ENCODE peak calls at places on chromosomes 7 and 10, in four cellular contexts. X is testis, Y is NCI-H82, T is NCI-H524. Q is an unnamed sample.

GRCh38 chr7:37987732-37988131 is 67.3 kb downstream of the EPDR1 start:
- DNase-seq in X (no peak), Y (no peak), T (no peak), Q (no peak)

GRCh38 chr10:116038259-116038658 is 234.7 kb downstream of the GFRA1 start:
- DNase-seq in Y (no peak), T (no peak), X (no peak), Q (no peak)

GRCh38 chr7:100685049-100685605 is 8.9 kb downstream of the GIGYF1 start:
- DNase-seq in T (no peak), Y (no peak), X (no peak), Q (no peak)

GRCh38 chr10:76830218-76830617 is 807.4 kb downstream of the KCNMA1 start:
- DNase-seq in Y (no peak), T (no peak), X (no peak), Q (no peak)

GRCh38 chr7:151631968-151632749 is 112.5 kb upstream of the RHEB start:
- DNase-seq in Y (peak; percentile 63), T (peak; percentile 39), X (peak; percentile 80), Q (no peak)

GRCh38 chr7:29588900-29589696 is 25.5 kb downstream of the PRR15 start:
- DNase-seq in Y (peak; percentile 93), X (peak; percentile 64), T (no peak), Q (no peak)

GRCh38 chr7:139915301-139915863 is 86.3 kb downstream of the TBXAS1 start:
- DNase-seq in X (no peak), T (no peak), Y (no peak), Q (no peak)

GRCh38 chr7:154579711-154580110 is 423.2 kb downstream of the PAXIP1 start:
- DNase-seq in Y (no peak), X (no peak), T (no peak), Q (no peak)

GRCh38 chr10:18294633-18295032 is 154.4 kb downstream of the CACNB2 start:
- DNase-seq in Y (peak; percentile 31), T (no peak), X (no peak), Q (no peak)

GRCh38 chr7:2512179-2512644 is 7.4 kb upstream of the LFNG start:
- DNase-seq in T (no peak), X (peak; percentile 44), Y (peak; percentile 60), Q (no peak)

GRCh38 chr10:71606721-71607430 is 112.7 kb downstream of the C10orf105 start:
- DNase-seq in X (no peak), Y (peak; percentile 49), T (peak; percentile 7), Q (no peak)

GRCh38 chr10:74593470-74593869 is 232.9 kb upstream of the KAT6B start:
- DNase-seq in T (no peak), Y (no peak), X (no peak), Q (no peak)

GRCh38 chr7:42471573-42472174 is 234.7 kb upstream of the GLI3 start:
- DNase-seq in Y (no peak), T (no peak), X (no peak), Q (no peak)

GRCh38 chr7:44536090-44536489 is 5.0 kb downstream of the NPC1L1 start:
- DNase-seq in Y (no peak), T (no peak), X (no peak), Q (no peak)

GRCh38 chr7:82087099-82087498 is 317.3 kb upstream of the HGF start:
- DNase-seq in T (no peak), X (no peak), Y (no peak), Q (no peak)

GRCh38 chr10:117804470-117805011 is 242.2 kb downstream of the RAB11FIP2 start:
- DNase-seq in T (peak; percentile 17), Y (peak; percentile 13), X (no peak), Q (no peak)

GRCh38 chr10:18400911-18401260 is 250.5 kb downstream of the NSUN6 start:
- DNase-seq in T (no peak), Y (peak; percentile 75), X (no peak), Q (no peak)

GRCh38 chr7:157764946-157765537 is 428.2 kb downstream of the DNAJB6 start:
- DNase-seq in T (no peak), Y (no peak), X (no peak), Q (no peak)

GRCh38 chr7:132383962-132384361 is 192.3 kb downstream of the PLXNA4 start:
- DNase-seq in T (no peak), X (no peak), Y (no peak), Q (no peak)

GRCh38 chr7:80729586-80730320 is 91.3 kb downstream of the CD36 start:
- DNase-seq in T (no peak), Y (no peak), X (peak; percentile 38), Q (no peak)

GRCh38 chr7:16484453-16485158 is 19.1 kb upstream of the SOSTDC1 start:
- DNase-seq in X (no peak), T (no peak), Y (peak; percentile 42), Q (peak; percentile 40)

GRCh38 chr7:118312051-118312450 is 87.5 kb downstream of the ANKRD7 start:
- DNase-seq in Y (no peak), X (no peak), T (no peak), Q (no peak)

GRCh38 chr7:33446551-33446950 is 317.2 kb downstream of the BBS9 start:
- DNase-seq in T (no peak), Y (no peak), X (no peak), Q (no peak)